ENCODE peak calls at places on chromosomes 6 and 20, in five cellular contexts. One of them, this sample, is unnamed.

GRCh38 chr6:167517546-167517945 is 192.7 kb downstream of the TTLL2 start:
- DNase-seq in uterus: no peak
- DNase-seq in aorta: peak; percentile 33
- DNase-seq in CD4-positive, CD25-positive, alpha-beta regulatory T cell: no peak
- DNase-seq in substantia nigra: no peak
- DNase-seq in this sample: no peak

GRCh38 chr6:163427498-163428254 is 13.2 kb downstream of the QKI start:
- DNase-seq in uterus: no peak
- DNase-seq in aorta: no peak
- DNase-seq in CD4-positive, CD25-positive, alpha-beta regulatory T cell: peak; percentile 53
- DNase-seq in substantia nigra: no peak
- DNase-seq in this sample: no peak

GRCh38 chr6:4169028-4169789 is 33.8 kb upstream of the ECI2 start:
- DNase-seq in substantia nigra: no peak
- DNase-seq in uterus: no peak
- DNase-seq in aorta: no peak
- DNase-seq in CD4-positive, CD25-positive, alpha-beta regulatory T cell: no peak
- DNase-seq in this sample: no peak

GRCh38 chr6:90533615-90534336 is 53.1 kb downstream of the MAP3K7 start:
- DNase-seq in uterus: no peak
- DNase-seq in CD4-positive, CD25-positive, alpha-beta regulatory T cell: peak; percentile 83
- DNase-seq in aorta: no peak
- DNase-seq in substantia nigra: no peak
- DNase-seq in this sample: no peak

GRCh38 chr6:7218586-7218985 is 94.4 kb downstream of the SSR1 start:
- DNase-seq in substantia nigra: no peak
- DNase-seq in aorta: no peak
- DNase-seq in uterus: no peak
- DNase-seq in CD4-positive, CD25-positive, alpha-beta regulatory T cell: no peak
- DNase-seq in this sample: no peak

GRCh38 chr6:45706319-45706718 is 309.3 kb downstream of the CLIC5 start:
- DNase-seq in substantia nigra: no peak
- DNase-seq in CD4-positive, CD25-positive, alpha-beta regulatory T cell: peak; percentile 15
- DNase-seq in aorta: no peak
- DNase-seq in uterus: no peak
- DNase-seq in this sample: no peak

GRCh38 chr6:30060982-30061765 is at the start of gene POLR1H:
- DNase-seq in CD4-positive, CD25-positive, alpha-beta regulatory T cell: peak; percentile 94
- DNase-seq in aorta: peak; percentile 95
- DNase-seq in uterus: peak; percentile 93
- DNase-seq in substantia nigra: peak; percentile 92
- DNase-seq in this sample: peak; percentile 87

GRCh38 chr6:551405-551804 is 105.5 kb downstream of the HUS1B start:
- DNase-seq in uterus: no peak
- DNase-seq in CD4-positive, CD25-positive, alpha-beta regulatory T cell: no peak
- DNase-seq in aorta: no peak
- DNase-seq in substantia nigra: peak; percentile 6
- DNase-seq in this sample: no peak

GRCh38 chr6:158232445-158233213 is 64.5 kb downstream of the GTF2H5 start:
- DNase-seq in aorta: peak; percentile 66
- DNase-seq in substantia nigra: peak; percentile 56
- DNase-seq in CD4-positive, CD25-positive, alpha-beta regulatory T cell: peak; percentile 62
- DNase-seq in uterus: peak; percentile 51
- DNase-seq in this sample: peak; percentile 7

GRCh38 chr6:139964737-139965136 is 590.3 kb upstream of the CITED2 start:
- DNase-seq in CD4-positive, CD25-positive, alpha-beta regulatory T cell: no peak
- DNase-seq in aorta: no peak
- DNase-seq in uterus: no peak
- DNase-seq in substantia nigra: no peak
- DNase-seq in this sample: no peak

GRCh38 chr6:140480852-140481251 is 1106.4 kb upstream of the CITED2 start:
- DNase-seq in CD4-positive, CD25-positive, alpha-beta regulatory T cell: no peak
- DNase-seq in uterus: no peak
- DNase-seq in aorta: no peak
- DNase-seq in substantia nigra: no peak
- DNase-seq in this sample: no peak

GRCh38 chr20:20253744-20254330 is 114.1 kb upstream of the INSM1 start:
- DNase-seq in aorta: no peak
- DNase-seq in CD4-positive, CD25-positive, alpha-beta regulatory T cell: no peak
- DNase-seq in uterus: no peak
- DNase-seq in substantia nigra: no peak
- DNase-seq in this sample: no peak

GRCh38 chr6:166629628-166630027 is 2.6 kb upstream of the RPS6KA2 start:
- DNase-seq in CD4-positive, CD25-positive, alpha-beta regulatory T cell: no peak
- DNase-seq in substantia nigra: no peak
- DNase-seq in aorta: no peak
- DNase-seq in uterus: no peak
- DNase-seq in this sample: no peak

GRCh38 chr20:59935457-59936185 is 2.2 kb upstream of the SYCP2 start:
- DNase-seq in substantia nigra: no peak
- DNase-seq in aorta: no peak
- DNase-seq in CD4-positive, CD25-positive, alpha-beta regulatory T cell: no peak
- DNase-seq in uterus: no peak
- DNase-seq in this sample: no peak

GRCh38 chr6:71056656-71057055 is 99.8 kb upstream of the B3GAT2 start:
- DNase-seq in aorta: no peak
- DNase-seq in CD4-positive, CD25-positive, alpha-beta regulatory T cell: no peak
- DNase-seq in substantia nigra: no peak
- DNase-seq in uterus: no peak
- DNase-seq in this sample: no peak

GRCh38 chr20:313948-314347 is 11.4 kb upstream of the SOX12 start:
- DNase-seq in CD4-positive, CD25-positive, alpha-beta regulatory T cell: no peak
- DNase-seq in substantia nigra: no peak
- DNase-seq in uterus: no peak
- DNase-seq in aorta: no peak
- DNase-seq in this sample: no peak

GRCh38 chr6:63649269-63649668 is 13.7 kb downstream of the PHF3 start:
- DNase-seq in substantia nigra: no peak
- DNase-seq in CD4-positive, CD25-positive, alpha-beta regulatory T cell: no peak
- DNase-seq in aorta: no peak
- DNase-seq in uterus: no peak
- DNase-seq in this sample: no peak

GRCh38 chr6:56727097-56727845 is 84.6 kb upstream of the DST start:
- DNase-seq in substantia nigra: no peak
- DNase-seq in CD4-positive, CD25-positive, alpha-beta regulatory T cell: no peak
- DNase-seq in aorta: no peak
- DNase-seq in uterus: no peak
- DNase-seq in this sample: no peak

GRCh38 chr6:43402819-43403218 is 24.5 kb upstream of the ABCC10 start:
- DNase-seq in substantia nigra: no peak
- DNase-seq in CD4-positive, CD25-positive, alpha-beta regulatory T cell: no peak
- DNase-seq in aorta: no peak
- DNase-seq in uterus: no peak
- DNase-seq in this sample: no peak

GRCh38 chr20:19275630-19276071 is 63.2 kb downstream of the SLC24A3 start:
- DNase-seq in uterus: peak; percentile 86
- DNase-seq in substantia nigra: peak; percentile 47
- DNase-seq in aorta: peak; percentile 79
- DNase-seq in CD4-positive, CD25-positive, alpha-beta regulatory T cell: no peak
- DNase-seq in this sample: no peak

GRCh38 chr20:36153754-36154695 is 515 bp upstream of the EPB41L1 start:
- DNase-seq in CD4-positive, CD25-positive, alpha-beta regulatory T cell: no peak
- DNase-seq in uterus: peak; percentile 85
- DNase-seq in aorta: peak; percentile 92
- DNase-seq in substantia nigra: peak; percentile 85
- DNase-seq in this sample: peak; percentile 41

GRCh38 chr20:16595376-16595775 is 22.1 kb upstream of the KIF16B start:
- DNase-seq in substantia nigra: no peak
- DNase-seq in CD4-positive, CD25-positive, alpha-beta regulatory T cell: no peak
- DNase-seq in aorta: no peak
- DNase-seq in uterus: no peak
- DNase-seq in this sample: no peak

GRCh38 chr20:57160985-57161384 is 105.5 kb downstream of the BMP7 start:
- DNase-seq in substantia nigra: no peak
- DNase-seq in CD4-positive, CD25-positive, alpha-beta regulatory T cell: no peak
- DNase-seq in uterus: no peak
- DNase-seq in aorta: no peak
- DNase-seq in this sample: no peak

GRCh38 chr6:39312912-39313525 is 1.2 kb downstream of the KCNK17 start:
- DNase-seq in substantia nigra: no peak
- DNase-seq in uterus: no peak
- DNase-seq in CD4-positive, CD25-positive, alpha-beta regulatory T cell: no peak
- DNase-seq in aorta: peak; percentile 74
- DNase-seq in this sample: no peak

GRCh38 chr6:92588126-92588525 is 831.2 kb downstream of the EPHA7 start:
- DNase-seq in CD4-positive, CD25-positive, alpha-beta regulatory T cell: no peak
- DNase-seq in uterus: no peak
- DNase-seq in substantia nigra: no peak
- DNase-seq in aorta: no peak
- DNase-seq in this sample: no peak

GRCh38 chr20:37494301-37494700 is 26.7 kb upstream of the NNAT start:
- DNase-seq in substantia nigra: no peak
- DNase-seq in CD4-positive, CD25-positive, alpha-beta regulatory T cell: no peak
- DNase-seq in aorta: no peak
- DNase-seq in uterus: no peak
- DNase-seq in this sample: no peak

GRCh38 chr20:37494796-37495195 is 26.3 kb upstream of the NNAT start:
- DNase-seq in CD4-positive, CD25-positive, alpha-beta regulatory T cell: no peak
- DNase-seq in substantia nigra: no peak
- DNase-seq in aorta: no peak
- DNase-seq in uterus: no peak
- DNase-seq in this sample: no peak

GRCh38 chr20:37492945-37493344 is 28.1 kb upstream of the NNAT start:
- DNase-seq in CD4-positive, CD25-positive, alpha-beta regulatory T cell: no peak
- DNase-seq in uterus: no peak
- DNase-seq in substantia nigra: no peak
- DNase-seq in aorta: no peak
- DNase-seq in this sample: no peak

GRCh38 chr20:37490670-37491350 is 30.2 kb upstream of the NNAT start:
- DNase-seq in substantia nigra: no peak
- DNase-seq in aorta: no peak
- DNase-seq in CD4-positive, CD25-positive, alpha-beta regulatory T cell: no peak
- DNase-seq in uterus: no peak
- DNase-seq in this sample: no peak

DNA sequence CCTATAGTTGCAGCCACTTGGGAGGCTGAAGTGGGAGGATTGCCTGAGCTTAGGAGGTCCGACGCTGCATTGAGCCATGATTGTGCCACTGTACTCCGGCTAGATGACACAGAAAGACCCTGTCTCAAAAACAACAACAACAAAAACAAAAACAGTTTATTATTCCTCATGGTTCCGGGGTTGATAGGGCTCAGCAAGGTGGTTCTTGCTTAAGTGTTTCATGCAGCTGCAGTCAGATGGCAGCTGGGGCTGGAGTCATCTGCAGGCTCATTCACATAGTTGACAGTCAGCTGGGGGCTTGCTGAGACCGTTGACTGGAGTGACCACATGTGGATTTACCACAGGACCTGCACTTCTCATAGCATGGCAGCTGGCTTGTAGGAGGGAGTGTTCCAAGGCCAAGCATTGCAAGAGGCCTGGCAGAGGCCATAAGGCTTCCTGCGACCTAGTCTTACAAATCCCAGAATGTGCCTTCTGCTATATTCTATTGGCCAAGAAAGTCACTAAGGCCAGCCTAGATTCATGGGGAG is 28.9 kb upstream of the NNAT start:
- DNase-seq in CD4-positive, CD25-positive, alpha-beta regulatory T cell: no peak
- DNase-seq in substantia nigra: no peak
- DNase-seq in uterus: no peak
- DNase-seq in aorta: no peak
- DNase-seq in this sample: no peak
- H3K27ac ChIP-seq in CD4-positive, CD25-positive, alpha-beta regulatory T cell: no peak overlapping the region
- H3K27ac ChIP-seq in substantia nigra: no peak overlapping the region
- H3K27ac ChIP-seq in uterus: no peak overlapping the region
- H3K27ac ChIP-seq in aorta: no peak overlapping the region
- H3K27ac ChIP-seq in this sample: no peak overlapping the region

DNA sequence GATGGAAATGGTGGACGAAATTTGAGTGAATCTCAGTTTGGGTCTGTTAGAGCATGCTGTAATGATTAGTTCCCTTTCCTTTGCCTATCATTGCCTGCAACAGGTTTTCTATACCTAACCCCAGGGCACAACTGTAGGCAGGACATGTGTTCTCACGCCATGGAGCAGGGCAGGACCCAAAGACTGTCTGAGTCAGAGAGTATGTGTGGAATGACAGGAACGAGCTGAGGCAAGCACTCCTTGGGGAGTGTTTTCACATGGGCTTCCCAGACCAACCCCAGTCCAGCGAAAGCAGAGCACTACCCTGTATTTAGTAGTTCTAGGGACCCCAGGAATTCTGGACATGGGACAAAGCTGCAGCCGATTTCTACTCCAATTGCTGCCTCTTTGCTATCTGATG is 234.2 kb downstream of the HACE1 start:
- DNase-seq in substantia nigra: no peak
- DNase-seq in uterus: no peak
- DNase-seq in CD4-positive, CD25-positive, alpha-beta regulatory T cell: no peak
- DNase-seq in aorta: no peak
- DNase-seq in this sample: no peak
- H3K27ac ChIP-seq in substantia nigra: no peak overlapping the region
- H3K27ac ChIP-seq in uterus: no peak overlapping the region
- H3K27ac ChIP-seq in CD4-positive, CD25-positive, alpha-beta regulatory T cell: no peak overlapping the region
- H3K27ac ChIP-seq in aorta: no peak overlapping the region
- H3K27ac ChIP-seq in this sample: no peak overlapping the region

GRCh38 chr20:34512266-34512954 is 3.8 kb upstream of the DYNLRB1 start:
- DNase-seq in uterus: no peak
- DNase-seq in aorta: no peak
- DNase-seq in CD4-positive, CD25-positive, alpha-beta regulatory T cell: no peak
- DNase-seq in substantia nigra: no peak
- DNase-seq in this sample: no peak
- H3K27ac ChIP-seq in uterus: no peak overlapping the region
- H3K27ac ChIP-seq in aorta: no peak overlapping the region
- H3K27ac ChIP-seq in CD4-positive, CD25-positive, alpha-beta regulatory T cell: peak overlapping the region; percentile 65
- H3K27ac ChIP-seq in substantia nigra: peak overlapping the region; percentile 60
- H3K27ac ChIP-seq in this sample: peak overlapping the region; percentile 85

GRCh38 chr20:31669876-31670275 is 32.2 kb downstream of the COX4I2 start:
- DNase-seq in aorta: no peak
- DNase-seq in uterus: no peak
- DNase-seq in CD4-positive, CD25-positive, alpha-beta regulatory T cell: no peak
- DNase-seq in substantia nigra: no peak
- DNase-seq in this sample: no peak
- H3K27ac ChIP-seq in aorta: peak overlapping the region; percentile 38
- H3K27ac ChIP-seq in uterus: peak overlapping the region; percentile 88
- H3K27ac ChIP-seq in CD4-positive, CD25-positive, alpha-beta regulatory T cell: no peak overlapping the region
- H3K27ac ChIP-seq in substantia nigra: peak overlapping the region; percentile 100
- H3K27ac ChIP-seq in this sample: peak overlapping the region; percentile 99

DNA sequence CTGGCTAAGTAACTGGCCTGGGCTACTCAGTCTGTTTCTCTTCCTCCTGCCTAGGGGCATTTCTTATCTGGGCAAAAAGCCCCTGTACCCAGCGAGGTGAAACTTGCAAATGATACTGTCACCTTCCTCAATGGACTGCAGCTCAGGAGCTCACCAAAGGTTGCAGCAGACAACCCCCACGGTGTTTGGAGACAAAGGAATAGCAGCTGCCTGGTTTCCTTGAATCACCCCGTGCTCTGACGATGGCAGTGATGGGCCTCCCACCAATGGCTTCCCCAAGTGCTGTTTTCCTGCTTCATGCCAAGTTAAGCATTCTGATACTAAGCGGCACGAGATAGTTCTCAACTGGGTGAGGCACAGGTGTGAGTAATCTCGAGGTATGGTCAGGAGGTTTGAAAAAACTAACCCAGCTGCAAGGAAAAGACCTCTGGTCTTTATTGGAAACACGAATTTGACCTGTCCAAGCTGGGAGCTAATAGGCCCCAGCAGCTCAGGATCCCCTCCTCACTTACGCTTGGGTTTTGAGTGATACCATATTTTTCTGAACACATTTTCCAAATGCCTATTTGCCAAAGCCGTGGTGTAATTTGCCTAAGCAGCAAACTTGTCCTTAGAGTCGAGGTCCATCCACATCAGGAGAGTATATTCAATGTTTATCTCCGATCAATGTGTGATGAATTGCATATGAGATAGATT is 128.1 kb downstream of the BCAS1 start:
- DNase-seq in aorta: no peak
- DNase-seq in CD4-positive, CD25-positive, alpha-beta regulatory T cell: no peak
- DNase-seq in uterus: no peak
- DNase-seq in substantia nigra: no peak
- DNase-seq in this sample: no peak
- H3K27ac ChIP-seq in aorta: no peak overlapping the region
- H3K27ac ChIP-seq in CD4-positive, CD25-positive, alpha-beta regulatory T cell: no peak overlapping the region
- H3K27ac ChIP-seq in uterus: peak overlapping the region; percentile 71
- H3K27ac ChIP-seq in substantia nigra: peak overlapping the region; percentile 51
- H3K27ac ChIP-seq in this sample: peak overlapping the region; percentile 63